ENCODE peak calls at places on chromosomes 3 and 15, in four cellular contexts. I, T, X and D are unnamed samples.
A peak's percentile ranks its signal among the peaks of the same experiment; 100 is the strongest.

GRCh38 chr3:23923786-23924185 is 6.9 kb downstream of the RPL15 start:
- DNase-seq in X (peak; percentile 35), T (peak; percentile 51), I (no peak), D (peak; percentile 76)

GRCh38 chr3:170476291-170476690 is 57.6 kb downstream of the CLDN11 start:
- DNase-seq in T (no peak), I (no peak), X (no peak), D (no peak)

GRCh38 chr3:37111199-37111598 is 63.2 kb downstream of the LRRFIP2 start:
- DNase-seq in T (no peak), X (no peak), I (no peak), D (no peak)

GRCh38 chr3:147002721-147003120 is 397.6 kb upstream of the PLSCR5 start:
- DNase-seq in T (no peak), X (no peak), I (no peak), D (no peak)

GRCh38 chr15:40437754-40438687 is 2.7 kb upstream of the BAHD1 start:
- DNase-seq in X (no peak), I (no peak), T (peak; percentile 46), D (no peak)

GRCh38 chr3:63977893-63978292 is 45.4 kb downstream of the PSMD6 start:
- DNase-seq in T (no peak), X (no peak), I (no peak), D (no peak)

GRCh38 chr3:126406389-126407296 is 11.9 kb downstream of the CFAP100 start:
- DNase-seq in X (no peak), I (no peak), T (no peak), D (no peak)

GRCh38 chr15:81754078-81754477 is 291.7 kb downstream of the MEX3B start:
- DNase-seq in X (no peak), I (no peak), T (no peak), D (no peak)

GRCh38 chr3:88879905-88880304 is 227.5 kb upstream of the EPHA3 start:
- DNase-seq in T (no peak), X (no peak), I (no peak), D (no peak)

GRCh38 chr15:88803241-88803919 is at the start of gene ACAN:
- DNase-seq in T (peak; percentile 77), I (no peak), X (no peak), D (no peak)

GRCh38 chr3:16399473-16399872 is 114.0 kb downstream of the RFTN1 start:
- DNase-seq in I (no peak), X (peak; percentile 83), T (peak; percentile 41), D (peak; percentile 74)